ENCODE peak calls at places on chromosomes 3 and 15, in seven cellular contexts. T is CD4-positive, alpha-beta T cell; N is GM03348; F is esophagus squamous epithelium; D is PC-3; S is heart right ventricle; R is H7. C is an unnamed sample.

GRCh38 chr15:99409097-99409473 is 156.7 kb upstream of the MEF2A start:
- DNase-seq in T (peak), N (peak), F (no peak), D (peak), S (peak), R (peak), C (no peak)

GRCh38 chr3:58535531-58536500 is 1.2 kb downstream of the ACOX2 start:
- DNase-seq in T (no peak), N (peak), F (no peak), D (peak), S (no peak), R (no peak), C (no peak)

GRCh38 chr3:133531981-133532380 is 41.5 kb upstream of the CDV3 start:
- DNase-seq in T (no peak), N (peak), F (no peak), D (no peak), S (no peak), R (no peak), C (no peak)

GRCh38 chr3:55191911-55192787 is 264.3 kb upstream of the LRTM1 start:
- DNase-seq in T (no peak), N (peak), F (no peak), D (peak), S (no peak), R (no peak), C (no peak)

GRCh38 chr3:143119009-143119914 is at the start of gene CHST2:
- DNase-seq in T (peak), N (peak), F (peak), D (peak), S (peak), R (peak), C (peak)

GRCh38 chr15:92570391-92570790 is 85.2 kb downstream of the FAM174B start:
- DNase-seq in T (no peak), N (no peak), F (no peak), D (no peak), S (no peak), R (no peak), C (no peak)

GRCh38 chr3:3927198-3927597 is 128.0 kb downstream of the LRRN1 start:
- DNase-seq in T (no peak), N (no peak), F (no peak), D (no peak), S (no peak), R (no peak), C (no peak)

GRCh38 chr15:72161351-72162132 is 36.0 kb downstream of the GRAMD2A start:
- DNase-seq in T (no peak), N (no peak), F (no peak), D (no peak), S (no peak), R (no peak), C (no peak)

GRCh38 chr3:31008986-31009385 is 114.5 kb upstream of the GADL1 start:
- DNase-seq in T (no peak), N (no peak), F (no peak), D (peak), S (no peak), R (no peak), C (no peak)

GRCh38 chr15:88646951-88647350 is 8.1 kb downstream of the ISG20 start:
- DNase-seq in T (no peak), N (no peak), F (no peak), D (no peak), S (no peak), R (no peak), C (no peak)

GRCh38 chr15:59170998-59171397 is 35.6 kb upstream of the LDHAL6B start:
- DNase-seq in T (no peak), N (no peak), F (no peak), D (no peak), S (no peak), R (no peak), C (no peak)

GRCh38 chr3:30810617-30811016 is 83.8 kb downstream of the GADL1 start:
- DNase-seq in T (no peak), N (no peak), F (no peak), D (no peak), S (peak), R (peak), C (peak)

GRCh38 chr3:41907330-41908073 is 54.4 kb downstream of the ULK4 start:
- DNase-seq in T (no peak), N (no peak), F (no peak), D (peak), S (no peak), R (no peak), C (no peak)

GRCh38 chr15:96336045-96336642 is 5.6 kb downstream of the NR2F2 start:
- DNase-seq in T (no peak), N (no peak), F (no peak), D (peak), S (no peak), R (no peak), C (no peak)

GRCh38 chr3:5250467-5251195 is 63.1 kb downstream of the EDEM1 start:
- DNase-seq in T (no peak), N (peak), F (no peak), D (peak), S (no peak), R (no peak), C (no peak)

GRCh38 chr3:72977060-72977459 is 19.6 kb upstream of the PPP4R2 start:
- DNase-seq in T (no peak), N (no peak), F (no peak), D (no peak), S (no peak), R (no peak), C (no peak)

GRCh38 chr3:192564611-192565010 is 162.7 kb downstream of the FGF12 start:
- DNase-seq in T (no peak), N (no peak), F (no peak), D (no peak), S (no peak), R (no peak), C (no peak)

GRCh38 chr15:95520511-95520910 is 810.0 kb upstream of the NR2F2 start:
- DNase-seq in T (no peak), N (no peak), F (no peak), D (no peak), S (no peak), R (no peak), C (no peak)

GRCh38 chr15:80343610-80344009 is 60.6 kb upstream of the ARNT2 start:
- DNase-seq in T (no peak), N (no peak), F (no peak), D (no peak), S (peak), R (no peak), C (no peak)

GRCh38 chr15:70421197-70421482 is 323.4 kb upstream of the TLE3 start:
- DNase-seq in T (no peak), N (no peak), F (no peak), D (no peak), S (no peak), R (no peak), C (no peak)

GRCh38 chr3:12194209-12194608 is 35.5 kb upstream of the TIMP4 start:
- DNase-seq in T (no peak), N (peak), F (no peak), D (peak), S (no peak), R (no peak), C (no peak)

GRCh38 chr3:41369838-41370237 is 170.5 kb downstream of the CTNNB1 start:
- DNase-seq in T (no peak), N (no peak), F (no peak), D (peak), S (no peak), R (no peak), C (no peak)

GRCh38 chr3:51585871-51586270 is 47.4 kb downstream of the RAD54L2 start:
- DNase-seq in T (no peak), N (no peak), F (no peak), D (no peak), S (no peak), R (no peak), C (no peak)

GRCh38 chr3:12046406-12046805 is 42.2 kb downstream of the SYN2 start:
- DNase-seq in T (no peak), N (no peak), F (no peak), D (peak), S (no peak), R (peak), C (no peak)

GRCh38 chr3:194294888-194295214 is 56.3 kb downstream of the CPN2 start:
- DNase-seq in T (no peak), N (no peak), F (no peak), D (no peak), S (no peak), R (no peak), C (no peak)

GRCh38 chr3:16728762-16729745 is 123.8 kb upstream of the DAZL start:
- DNase-seq in T (no peak), N (peak), F (no peak), D (peak), S (no peak), R (no peak), C (no peak)

GRCh38 chr3:41450416-41451231 is 251.3 kb downstream of the CTNNB1 start:
- DNase-seq in T (no peak), N (no peak), F (no peak), D (peak), S (no peak), R (no peak), C (no peak)

GRCh38 chr3:113147608-113148306 is 63.6 kb upstream of the BOC start:
- DNase-seq in T (no peak), N (no peak), F (no peak), D (no peak), S (peak), R (no peak), C (no peak)

GRCh38 chr3:140338916-140339315 is 338.9 kb upstream of the TRIM42 start:
- DNase-seq in T (no peak), N (no peak), F (no peak), D (no peak), S (no peak), R (no peak), C (no peak)

GRCh38 chr15:67999320-68000100 is 54.6 kb upstream of the PIAS1 start:
- DNase-seq in T (no peak), N (no peak), F (no peak), D (peak), S (no peak), R (no peak), C (no peak)

GRCh38 chr15:101138913-101139880 is 112.7 kb downstream of the CHSY1 start:
- DNase-seq in T (no peak), N (no peak), F (no peak), D (no peak), S (no peak), R (no peak), C (no peak)

GRCh38 chr15:70439304-70439877 is 324.0 kb downstream of the UACA start:
- DNase-seq in T (no peak), N (no peak), F (no peak), D (no peak), S (no peak), R (no peak), C (no peak)

GRCh38 chr15:53559364-53560253 is 199.9 kb downstream of the WDR72 start:
- DNase-seq in T (no peak), N (no peak), F (no peak), D (no peak), S (no peak), R (no peak), C (no peak)

GRCh38 chr3:195068045-195068444 is 202.9 kb downstream of the XXYLT1 start:
- DNase-seq in T (no peak), N (no peak), F (no peak), D (peak), S (no peak), R (no peak), C (no peak)

GRCh38 chr3:60792287-60792852 is 458.9 kb downstream of the FHIT start:
- DNase-seq in T (no peak), N (no peak), F (no peak), D (no peak), S (no peak), R (no peak), C (no peak)

GRCh38 chr3:36446230-36446629 is 65.9 kb downstream of the STAC start:
- DNase-seq in T (no peak), N (no peak), F (no peak), D (peak), S (no peak), R (no peak), C (no peak)

GRCh38 chr3:174414902-174415301 is 444.2 kb upstream of the NAALADL2 start:
- DNase-seq in T (no peak), N (no peak), F (no peak), D (no peak), S (no peak), R (no peak), C (no peak)

GRCh38 chr3:103991461-103992115 is 1375.1 kb upstream of the ALCAM start:
- DNase-seq in T (no peak), N (peak), F (no peak), D (peak), S (no peak), R (peak), C (no peak)

GRCh38 chr3:187955076-187955952 is 198.6 kb upstream of the LPP start:
- DNase-seq in T (no peak), N (peak), F (no peak), D (peak), S (no peak), R (no peak), C (no peak)

GRCh38 chr15:25693321-25694237 is 169.5 kb downstream of the ATP10A start:
- DNase-seq in T (no peak), N (peak), F (no peak), D (peak), S (peak), R (peak), C (peak)